ENCODE peak calls at places on chromosomes 2 and 18, in five cellular contexts. V, T, Z, C and D are unnamed samples.

GRCh38 chr2:10497797-10498251 is 49.7 kb upstream of the ODC1 start:
- DNase-seq in V (peak), T (no peak), Z (peak), C (peak), D (no peak)

GRCh38 chr18:36179562-36180334 is 7.5 kb upstream of the MOCOS start:
- DNase-seq in V (no peak), T (no peak), Z (no peak), C (no peak), D (no peak)

GRCh38 chr2:235908826-235909225 is 259.4 kb downstream of the GBX2 start:
- DNase-seq in V (no peak), T (no peak), Z (no peak), C (no peak), D (no peak)

GRCh38 chr2:228675042-228675441 is 493.6 kb upstream of the SPHKAP start:
- DNase-seq in V (no peak), T (no peak), Z (no peak), C (no peak), D (no peak)

GRCh38 chr2:112031916-112032582 is 23.0 kb upstream of the TMEM87B start:
- DNase-seq in V (no peak), T (no peak), Z (no peak), C (no peak), D (no peak)

GRCh38 chr2:1642066-1642861 is 102.1 kb downstream of the PXDN start:
- DNase-seq in V (no peak), T (no peak), Z (no peak), C (no peak), D (no peak)

GRCh38 chr2:62349788-62350187 is 153.9 kb downstream of the B3GNT2 start:
- DNase-seq in V (no peak), T (no peak), Z (no peak), C (no peak), D (no peak)

GRCh38 chr2:239266779-239267410 is 133.9 kb downstream of the HDAC4 start:
- DNase-seq in V (peak), T (no peak), Z (no peak), C (no peak), D (no peak)

GRCh38 chr2:186349508-186349907 is 136.6 kb upstream of the ZC3H15 start:
- DNase-seq in V (no peak), T (no peak), Z (no peak), C (no peak), D (peak)

GRCh38 chr18:42048150-42048549 is 93.1 kb downstream of the PIK3C3 start:
- DNase-seq in V (no peak), T (no peak), Z (no peak), C (no peak), D (no peak)

GRCh38 chr2:104412384-104412783 is 441.5 kb upstream of the POU3F3 start:
- DNase-seq in V (no peak), T (no peak), Z (peak), C (peak), D (no peak)

GRCh38 chr2:182845794-182846417 is 20.5 kb downstream of the FRZB start:
- DNase-seq in V (no peak), T (no peak), Z (no peak), C (no peak), D (no peak)

GRCh38 chr2:15561574-15562344 is 625 bp upstream of the NBAS start:
- DNase-seq in V (no peak), T (peak), Z (peak), C (peak), D (no peak)